ENCODE peak calls at places on chromosomes 1 and 21, in nine cellular contexts. Y is upper lobe of right lung; N is heart right ventricle; E is CD4-positive, alpha-beta memory T cell; T is psoas muscle; S is colonic mucosa; M is H7; O is WERI-Rb-1; U is gastrocnemius medialis. D is an unnamed sample.

GRCh38 chr1:12147116-12147753 is 19.6 kb upstream of the TNFRSF1B start:
- DNase-seq in Y (no peak), N (no peak), E (no peak), T (no peak), S (no peak), M (no peak), O (no peak), U (no peak), D (no peak)

GRCh38 chr1:186231861-186232436 is 143.1 kb downstream of the TPR start:
- DNase-seq in Y (no peak), N (no peak), E (no peak), T (no peak), S (no peak), M (no peak), O (no peak), U (no peak), D (no peak)

GRCh38 chr1:151472852-151473731 is 13.8 kb upstream of the POGZ start:
- DNase-seq in Y (peak; percentile 79), N (peak; percentile 48), E (no peak), T (peak; percentile 35), S (peak; percentile 54), M (peak; percentile 84), O (no peak), U (no peak), D (no peak)

GRCh38 chr1:232585486-232585885 is 44.4 kb downstream of the SIPA1L2 start:
- DNase-seq in Y (no peak), N (no peak), E (no peak), T (no peak), S (no peak), M (no peak), O (no peak), U (no peak), D (no peak)

GRCh38 chr1:40922969-40923368 is 56.5 kb upstream of the CTPS1 start:
- DNase-seq in Y (peak; percentile 43), N (no peak), E (no peak), T (no peak), S (no peak), M (peak; percentile 50), O (no peak), U (no peak), D (no peak)

GRCh38 chr1:91871994-91872393 is 14.0 kb downstream of the TGFBR3 start:
- DNase-seq in Y (no peak), N (no peak), E (no peak), T (no peak), S (no peak), M (no peak), O (no peak), U (no peak), D (no peak)

GRCh38 chr1:209948155-209948554 is 10.1 kb downstream of the SYT14 start:
- DNase-seq in Y (no peak), N (no peak), E (no peak), T (no peak), S (no peak), M (no peak), O (no peak), U (no peak), D (no peak)

GRCh38 chr1:106613106-106613505 is 443.4 kb upstream of the PRMT6 start:
- DNase-seq in Y (no peak), N (no peak), E (no peak), T (no peak), S (no peak), M (no peak), O (no peak), U (no peak), D (no peak)

GRCh38 chr21:46155514-46156377 is at the start of gene FTCD:
- DNase-seq in Y (peak; percentile 59), N (no peak), E (no peak), T (no peak), S (no peak), M (peak; percentile 24), O (peak; percentile 11), U (peak; percentile 7), D (no peak)

GRCh38 chr1:209387969-209388329 is 195.6 kb upstream of the CAMK1G start:
- DNase-seq in Y (no peak), N (no peak), E (no peak), T (no peak), S (no peak), M (no peak), O (no peak), U (no peak), D (no peak)

GRCh38 chr1:168234846-168235547 is 9.2 kb downstream of the SFT2D2 start:
- DNase-seq in Y (no peak), N (no peak), E (peak; percentile 29), T (no peak), S (no peak), M (peak; percentile 77), O (peak; percentile 23), U (no peak), D (no peak)

GRCh38 chr1:46342084-46342656 is 1.6 kb downstream of the NSUN4 start:
- DNase-seq in Y (no peak), N (no peak), E (no peak), T (no peak), S (no peak), M (peak; percentile 58), O (no peak), U (no peak), D (no peak)

GRCh38 chr1:178628637-178629548 is 96.2 kb upstream of the RALGPS2 start:
- DNase-seq in Y (no peak), N (no peak), E (no peak), T (peak; percentile 31), S (no peak), M (peak; percentile 51), O (peak; percentile 86), U (no peak), D (no peak)

GRCh38 chr1:115135681-115136080 is 46.4 kb upstream of the TSPAN2 start:
- DNase-seq in Y (no peak), N (no peak), E (no peak), T (no peak), S (no peak), M (no peak), O (no peak), U (no peak), D (no peak)

GRCh38 chr1:223758734-223759133 is 46.4 kb downstream of the CAPN2 start:
- DNase-seq in Y (peak; percentile 6), N (no peak), E (no peak), T (no peak), S (no peak), M (no peak), O (no peak), U (no peak), D (no peak)

GRCh38 chr1:154865442-154866256 is 4.4 kb downstream of the KCNN3 start:
- DNase-seq in Y (no peak), N (no peak), E (no peak), T (no peak), S (no peak), M (peak; percentile 40), O (no peak), U (peak; percentile 70), D (no peak)

GRCh38 chr1:154869351-154870116 is 547 bp downstream of the KCNN3 start:
- DNase-seq in Y (peak; percentile 78), N (peak; percentile 64), E (no peak), T (peak; percentile 52), S (peak; percentile 43), M (peak; percentile 67), O (no peak), U (peak; percentile 57), D (peak; percentile 58)

GRCh38 chr1:154866257-154866994 is 3.7 kb downstream of the KCNN3 start:
- DNase-seq in Y (no peak), N (no peak), E (no peak), T (no peak), S (no peak), M (peak; percentile 71), O (no peak), U (no peak), D (no peak)

GRCh38 chr1:154867841-154868610 is 2.1 kb downstream of the KCNN3 start:
- DNase-seq in Y (peak; percentile 63), N (no peak), E (no peak), T (no peak), S (no peak), M (peak; percentile 80), O (peak; percentile 62), U (no peak), D (no peak)

GRCh38 chr1:154866995-154867795 is 2.9 kb downstream of the KCNN3 start:
- DNase-seq in Y (peak; percentile 56), N (no peak), E (no peak), T (peak; percentile 67), S (no peak), M (peak; percentile 81), O (peak; percentile 67), U (peak; percentile 83), D (no peak)
- H3K4me3 ChIP-seq in Y (no peak overlapping the region), N (peak overlapping the region; percentile 58), E (no peak overlapping the region), T (peak overlapping the region; percentile 91), S (no peak overlapping the region), M (no peak overlapping the region), O (peak overlapping the region; percentile 3), U (peak overlapping the region; percentile 52), D (peak overlapping the region; percentile 37)

DNA sequence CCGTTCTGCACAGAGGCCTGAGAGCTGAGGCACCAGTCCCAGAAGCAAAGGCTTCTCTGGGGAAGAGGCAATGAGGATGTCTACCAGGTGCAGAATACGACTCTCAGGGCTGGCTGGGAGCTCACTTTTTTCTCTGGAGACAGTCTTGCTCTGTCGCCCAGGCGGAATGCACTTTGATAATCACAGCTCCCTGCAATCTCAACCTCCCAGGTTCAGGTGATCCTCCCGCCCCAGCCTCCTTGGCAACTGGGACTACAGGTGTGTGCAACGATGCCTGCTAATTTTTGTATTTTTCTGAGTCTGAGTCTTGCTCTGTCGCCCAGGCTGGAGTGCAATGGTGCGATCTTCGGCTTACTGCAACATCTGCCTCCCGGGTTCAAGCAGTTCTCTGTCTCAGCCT is 17.6 kb downstream of the NADK start:
- DNase-seq in Y (no peak), N (no peak), E (no peak), T (no peak), S (no peak), M (peak; percentile 19), O (no peak), U (no peak), D (no peak)
- H3K36me3 ChIP-seq in Y (peaks cover 74% of the 10 kb centered on the region), N (peaks cover 19% of the 10 kb centered on the region), E (peaks cover 40% of the 10 kb centered on the region), T (peaks cover 73% of the 10 kb centered on the region), S (peaks cover 14% of the 10 kb centered on the region), M (peaks cover 24% of the 10 kb centered on the region), O (peaks cover 90% of the 10 kb centered on the region), U (peaks cover 68% of the 10 kb centered on the region), D (peaks cover 66% of the 10 kb centered on the region)

DNA sequence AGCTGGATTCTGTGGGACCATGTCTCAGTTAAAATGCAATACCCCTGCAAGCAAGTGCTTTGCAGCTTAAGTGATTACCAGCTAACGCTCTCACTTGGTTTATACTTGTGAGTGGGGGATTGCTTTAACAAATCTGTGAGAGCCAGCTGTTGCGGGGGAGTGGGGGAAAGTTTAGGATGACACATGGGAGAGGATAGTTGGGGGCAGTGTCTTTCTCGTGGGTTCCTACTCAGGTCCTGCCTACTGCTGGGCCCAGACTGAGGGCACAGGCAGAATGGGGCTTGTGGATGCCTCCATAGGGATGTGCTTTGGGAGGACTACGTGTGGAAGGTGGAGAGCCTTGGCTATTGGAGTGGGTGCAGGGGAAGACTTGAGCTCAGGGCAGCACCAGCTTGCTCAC is 60.1 kb downstream of the ELK4 start:
- DNase-seq in Y (no peak), N (no peak), E (no peak), T (no peak), S (peak; percentile 15), M (no peak), O (peak; percentile 91), U (no peak), D (no peak)
- H3K27me3 ChIP-seq in Y (peaks cover 15% of the 10 kb centered on the region), N (peaks cover 29% of the 10 kb centered on the region), E (peaks cover 17% of the 10 kb centered on the region), T (peaks cover 14% of the 10 kb centered on the region), S (no peaks in the 10 kb centered on the region), M (peaks cover 52% of the 10 kb centered on the region), O (peaks cover 95% of the 10 kb centered on the region), U (peaks cover 43% of the 10 kb centered on the region), D (peaks cover 14% of the 10 kb centered on the region)

DNA sequence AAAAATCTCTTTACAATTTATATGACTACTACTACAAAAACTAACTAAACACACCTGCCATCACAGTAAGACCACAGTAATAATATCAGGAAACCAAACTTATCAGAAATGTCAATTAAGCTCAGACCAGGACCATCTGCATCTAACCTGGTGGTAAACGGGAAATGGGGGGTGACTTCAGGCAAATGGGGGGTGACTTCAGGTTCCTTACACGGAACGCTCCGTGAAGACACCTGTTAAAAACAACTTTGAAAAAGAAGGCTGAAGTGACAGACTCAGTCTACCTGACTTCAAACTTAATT is 15.8 kb downstream of the PRDM15 start:
- DNase-seq in Y (no peak), N (no peak), E (no peak), T (no peak), S (no peak), M (no peak), O (no peak), U (no peak), D (no peak)
- H3K4me3 ChIP-seq in Y (no peak overlapping the region), N (no peak overlapping the region), E (no peak overlapping the region), T (no peak overlapping the region), S (no peak overlapping the region), M (no peak overlapping the region), O (no peak overlapping the region), U (no peak overlapping the region), D (no peak overlapping the region)